ENCODE peak calls at places on chromosomes 5 and 9, in six cellular contexts. One of them, this sample, is unnamed. For H3K36me3, the result is how much of the 10 kb centered on the place peaks cover.

GRCh38 chr9:121902483-121903135 is 190.5 kb downstream of the TTLL11 start:
- DNase-seq in cardiac muscle cell: peak
- DNase-seq in adipocyte: peak
- DNase-seq in kidney epithelial cell: no peak
- DNase-seq in CD8-positive, alpha-beta T cell: no peak
- DNase-seq in breast epithelium: no peak
- DNase-seq in this sample: peak

GRCh38 chr5:79962580-79963222 is 28.4 kb downstream of the MTX3 start:
- DNase-seq in CD8-positive, alpha-beta T cell: no peak
- DNase-seq in breast epithelium: no peak
- DNase-seq in kidney epithelial cell: no peak
- DNase-seq in adipocyte: peak
- DNase-seq in cardiac muscle cell: no peak
- DNase-seq in this sample: no peak

GRCh38 chr5:151098185-151098813 is 17.5 kb upstream of the TNIP1 start:
- DNase-seq in kidney epithelial cell: no peak
- DNase-seq in breast epithelium: no peak
- DNase-seq in cardiac muscle cell: no peak
- DNase-seq in adipocyte: no peak
- DNase-seq in CD8-positive, alpha-beta T cell: no peak
- DNase-seq in this sample: no peak

GRCh38 chr5:31385774-31386537 is 145.9 kb downstream of the DROSHA start:
- DNase-seq in adipocyte: no peak
- DNase-seq in cardiac muscle cell: no peak
- DNase-seq in CD8-positive, alpha-beta T cell: no peak
- DNase-seq in breast epithelium: no peak
- DNase-seq in kidney epithelial cell: no peak
- DNase-seq in this sample: no peak

GRCh38 chr9:135139366-135139965 is 52.0 kb downstream of the OLFM1 start:
- DNase-seq in kidney epithelial cell: no peak
- DNase-seq in CD8-positive, alpha-beta T cell: no peak
- DNase-seq in adipocyte: no peak
- DNase-seq in cardiac muscle cell: no peak
- DNase-seq in breast epithelium: no peak
- DNase-seq in this sample: no peak

GRCh38 chr9:137550241-137550621 is at the start of gene PNPLA7:
- DNase-seq in CD8-positive, alpha-beta T cell: peak
- DNase-seq in breast epithelium: peak
- DNase-seq in kidney epithelial cell: peak
- DNase-seq in adipocyte: peak
- DNase-seq in cardiac muscle cell: peak
- DNase-seq in this sample: peak

GRCh38 chr9:136103651-136104487 is 8.8 kb upstream of the NACC2 start:
- DNase-seq in cardiac muscle cell: no peak
- DNase-seq in kidney epithelial cell: no peak
- DNase-seq in CD8-positive, alpha-beta T cell: no peak
- DNase-seq in adipocyte: no peak
- DNase-seq in breast epithelium: no peak
- DNase-seq in this sample: no peak

GRCh38 chr5:74833537-74834266 is 32.5 kb downstream of the FAM169A start:
- DNase-seq in breast epithelium: peak
- DNase-seq in cardiac muscle cell: no peak
- DNase-seq in kidney epithelial cell: no peak
- DNase-seq in adipocyte: no peak
- DNase-seq in CD8-positive, alpha-beta T cell: no peak
- DNase-seq in this sample: no peak

GRCh38 chr5:150612405-150612804 is 28.1 kb upstream of the SYNPO start:
- DNase-seq in breast epithelium: no peak
- DNase-seq in cardiac muscle cell: no peak
- DNase-seq in adipocyte: no peak
- DNase-seq in CD8-positive, alpha-beta T cell: no peak
- DNase-seq in kidney epithelial cell: no peak
- DNase-seq in this sample: no peak

GRCh38 chr9:97615439-97616072 is 17.6 kb downstream of the TSTD2 start:
- DNase-seq in kidney epithelial cell: no peak
- DNase-seq in adipocyte: peak
- DNase-seq in CD8-positive, alpha-beta T cell: peak
- DNase-seq in breast epithelium: peak
- DNase-seq in cardiac muscle cell: peak
- DNase-seq in this sample: peak

GRCh38 chr5:160938532-160938931 is 86.5 kb upstream of the ATP10B start:
- DNase-seq in kidney epithelial cell: peak
- DNase-seq in adipocyte: no peak
- DNase-seq in CD8-positive, alpha-beta T cell: no peak
- DNase-seq in cardiac muscle cell: no peak
- DNase-seq in breast epithelium: peak
- DNase-seq in this sample: no peak

GRCh38 chr9:5876026-5876425 is 14.7 kb upstream of the MLANA start:
- DNase-seq in CD8-positive, alpha-beta T cell: no peak
- DNase-seq in adipocyte: no peak
- DNase-seq in cardiac muscle cell: no peak
- DNase-seq in kidney epithelial cell: no peak
- DNase-seq in breast epithelium: no peak
- DNase-seq in this sample: no peak

DNA sequence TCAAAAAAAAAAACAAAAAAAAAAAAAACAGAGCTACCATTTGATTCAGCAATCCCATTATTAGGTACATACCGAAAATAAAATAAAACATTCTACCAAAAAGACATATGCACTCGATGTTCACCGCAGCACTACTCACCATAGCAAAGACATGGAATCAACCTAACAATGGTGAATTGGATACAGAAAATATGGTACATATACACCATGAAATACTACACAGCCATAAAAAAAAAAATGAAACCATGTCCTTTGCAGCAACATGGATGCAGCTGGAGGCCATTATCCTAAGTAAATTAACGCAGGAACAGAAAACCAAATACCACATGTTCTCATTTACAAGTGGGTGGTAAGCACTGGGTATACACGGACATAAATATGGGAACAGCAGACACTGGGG is 21.3 kb downstream of the MRPS27 start:
- DNase-seq in cardiac muscle cell: no peak
- DNase-seq in adipocyte: no peak
- DNase-seq in breast epithelium: no peak
- DNase-seq in CD8-positive, alpha-beta T cell: no peak
- DNase-seq in kidney epithelial cell: no peak
- DNase-seq in this sample: no peak
- H3K36me3 ChIP-seq in cardiac muscle cell: under half
- H3K36me3 ChIP-seq in adipocyte: under half
- H3K36me3 ChIP-seq in breast epithelium: under half
- H3K36me3 ChIP-seq in CD8-positive, alpha-beta T cell: under half
- H3K36me3 ChIP-seq in kidney epithelial cell: under half
- H3K36me3 ChIP-seq in this sample: under half

GRCh38 chr5:12384005-12384404 is 479.8 kb upstream of the CTNND2 start:
- DNase-seq in cardiac muscle cell: no peak
- DNase-seq in adipocyte: no peak
- DNase-seq in CD8-positive, alpha-beta T cell: no peak
- DNase-seq in breast epithelium: no peak
- DNase-seq in kidney epithelial cell: no peak
- DNase-seq in this sample: no peak

DNA sequence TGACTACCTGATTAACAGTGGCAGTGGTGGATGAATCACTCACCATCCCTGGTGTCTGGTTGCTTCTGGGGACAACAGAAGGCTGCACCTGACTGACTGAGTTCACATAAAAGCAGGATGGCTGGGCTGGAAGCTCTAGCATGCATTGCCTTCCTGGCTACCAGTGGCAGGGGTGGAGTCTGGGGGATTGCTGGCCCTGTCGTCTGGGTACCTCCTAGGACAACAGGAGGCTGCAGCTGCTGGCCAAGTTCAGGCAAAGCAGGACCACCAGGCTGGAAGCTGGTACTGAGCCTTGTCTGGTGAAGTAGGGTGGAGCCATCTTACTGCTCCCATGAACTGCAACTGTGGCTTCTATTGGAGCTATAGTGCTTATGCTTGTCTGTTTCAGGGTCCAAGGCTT is 480.8 kb upstream of the CTNND2 start:
- DNase-seq in CD8-positive, alpha-beta T cell: no peak
- DNase-seq in breast epithelium: no peak
- DNase-seq in adipocyte: no peak
- DNase-seq in kidney epithelial cell: no peak
- DNase-seq in cardiac muscle cell: no peak
- DNase-seq in this sample: no peak
- H3K4me3 ChIP-seq in CD8-positive, alpha-beta T cell: no peak
- H3K4me3 ChIP-seq in breast epithelium: no peak
- H3K4me3 ChIP-seq in adipocyte: no peak
- H3K4me3 ChIP-seq in kidney epithelial cell: no peak
- H3K4me3 ChIP-seq in cardiac muscle cell: no peak
- H3K4me3 ChIP-seq in this sample: no peak

DNA sequence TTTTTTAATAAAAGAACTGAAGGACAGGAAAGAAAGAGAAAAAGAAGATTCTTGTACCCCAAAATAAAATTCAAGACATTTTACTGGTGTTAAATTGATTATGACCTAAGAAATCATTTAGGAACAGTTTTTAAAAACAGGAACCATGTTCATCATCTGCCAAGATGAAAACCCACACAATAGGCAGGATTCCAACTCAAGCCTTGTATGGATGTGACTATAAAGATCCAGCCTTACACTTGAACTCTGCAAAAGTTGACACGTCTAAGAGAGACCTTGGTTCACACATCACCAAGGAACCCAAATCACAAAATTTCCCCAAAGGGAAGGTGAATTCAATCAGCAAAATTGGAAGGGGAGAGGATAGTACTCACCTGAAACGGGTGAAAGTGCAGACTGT is 82.6 kb downstream of the SMIM23 start:
- DNase-seq in CD8-positive, alpha-beta T cell: no peak
- DNase-seq in cardiac muscle cell: peak
- DNase-seq in adipocyte: no peak
- DNase-seq in kidney epithelial cell: no peak
- DNase-seq in breast epithelium: no peak
- DNase-seq in this sample: no peak
- H3K36me3 ChIP-seq in CD8-positive, alpha-beta T cell: under half
- H3K36me3 ChIP-seq in cardiac muscle cell: under half
- H3K36me3 ChIP-seq in adipocyte: under half
- H3K36me3 ChIP-seq in kidney epithelial cell: under half
- H3K36me3 ChIP-seq in breast epithelium: under half
- H3K36me3 ChIP-seq in this sample: under half

DNA sequence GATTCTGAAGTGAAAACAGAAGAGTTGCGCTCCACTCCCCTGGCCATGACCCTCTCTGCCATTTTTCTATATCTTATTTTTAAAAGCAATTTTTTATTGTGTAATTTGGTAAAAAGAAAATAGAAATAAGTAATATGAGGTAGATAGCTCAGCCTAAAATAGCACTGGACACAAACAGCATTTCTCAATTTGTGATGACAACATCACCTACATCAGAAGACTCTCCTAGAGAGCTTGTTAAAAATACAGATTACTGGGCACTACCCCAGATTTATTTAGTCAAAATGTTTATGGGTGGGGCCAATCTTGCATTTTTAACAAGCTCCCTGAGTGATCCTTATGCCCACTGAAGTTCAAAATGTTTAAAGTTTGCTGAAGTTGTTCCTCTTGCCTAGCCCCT is 40.5 kb upstream of the CCDC112 start:
- DNase-seq in kidney epithelial cell: no peak
- DNase-seq in adipocyte: no peak
- DNase-seq in CD8-positive, alpha-beta T cell: no peak
- DNase-seq in breast epithelium: no peak
- DNase-seq in cardiac muscle cell: no peak
- DNase-seq in this sample: no peak
- H3K4me3 ChIP-seq in kidney epithelial cell: no peak
- H3K4me3 ChIP-seq in adipocyte: no peak
- H3K4me3 ChIP-seq in CD8-positive, alpha-beta T cell: no peak
- H3K4me3 ChIP-seq in breast epithelium: no peak
- H3K4me3 ChIP-seq in cardiac muscle cell: no peak
- H3K4me3 ChIP-seq in this sample: no peak

This sample was measured in BE2C.